ENCODE peak calls at places on chromosomes 5 and 9, in four cellular contexts. One of them, this sample, is unnamed.
A peak's percentile ranks its signal among the peaks of the same experiment; 100 is the strongest.

GRCh38 chr9:129665008-129665771 is at the start of gene PRRX2:
- DNase-seq in endodermal cell: peak; percentile 85
- DNase-seq in pons: no peak
- DNase-seq in ovary: no peak
- DNase-seq in this sample: peak; percentile 30

GRCh38 chr9:21754741-21755140 is 47.7 kb upstream of the MTAP start:
- DNase-seq in endodermal cell: no peak
- DNase-seq in pons: no peak
- DNase-seq in ovary: no peak
- DNase-seq in this sample: no peak

GRCh38 chr5:120405291-120405864 is 58.7 kb upstream of the PRR16 start:
- DNase-seq in endodermal cell: no peak
- DNase-seq in pons: no peak
- DNase-seq in ovary: no peak
- DNase-seq in this sample: peak; percentile 15

GRCh38 chr9:76699966-76700365 is 64.3 kb upstream of the PCA3 start:
- DNase-seq in endodermal cell: no peak
- DNase-seq in pons: no peak
- DNase-seq in ovary: no peak
- DNase-seq in this sample: no peak

GRCh38 chr5:67377651-67378050 is 181.1 kb upstream of the CD180 start:
- DNase-seq in endodermal cell: no peak
- DNase-seq in pons: peak; percentile 14
- DNase-seq in ovary: no peak
- DNase-seq in this sample: no peak

GRCh38 chr5:172336666-172337310 is 53.2 kb upstream of the UBTD2 start:
- DNase-seq in endodermal cell: no peak
- DNase-seq in pons: no peak
- DNase-seq in ovary: no peak
- DNase-seq in this sample: no peak

GRCh38 chr5:134275822-134276221 is 49.9 kb upstream of the PPP2CA start:
- DNase-seq in endodermal cell: no peak
- DNase-seq in pons: no peak
- DNase-seq in ovary: no peak
- DNase-seq in this sample: peak; percentile 68

GRCh38 chr9:81964216-81965171 is 21.2 kb downstream of the SPATA31D3 start:
- DNase-seq in endodermal cell: no peak
- DNase-seq in pons: no peak
- DNase-seq in ovary: no peak
- DNase-seq in this sample: no peak

GRCh38 chr5:38768411-38769211 is 77.2 kb upstream of the OSMR start:
- DNase-seq in endodermal cell: no peak
- DNase-seq in pons: no peak
- DNase-seq in ovary: no peak
- DNase-seq in this sample: no peak

GRCh38 chr9:73131376-73131775 is 20.3 kb upstream of the ANXA1 start:
- DNase-seq in endodermal cell: no peak
- DNase-seq in pons: no peak
- DNase-seq in ovary: no peak
- DNase-seq in this sample: no peak

GRCh38 chr9:97052735-97053134 is 13.8 kb upstream of the CTSV start:
- DNase-seq in endodermal cell: no peak
- DNase-seq in pons: no peak
- DNase-seq in ovary: no peak
- DNase-seq in this sample: no peak

GRCh38 chr9:69476797-69477196 is 151.8 kb downstream of the ENTREP1 start:
- DNase-seq in endodermal cell: peak; percentile 73
- DNase-seq in pons: no peak
- DNase-seq in ovary: no peak
- DNase-seq in this sample: peak; percentile 59

GRCh38 chr9:119009253-119009652 is 360.0 kb downstream of the BRINP1 start:
- DNase-seq in endodermal cell: no peak
- DNase-seq in pons: peak; percentile 15
- DNase-seq in ovary: no peak
- DNase-seq in this sample: peak; percentile 93

This sample was measured in DMS53.